ENCODE peak calls at places on chromosomes 6 and 20, in six cellular contexts. V, F, I, G, D and Z are unnamed samples.

GRCh38 chr6:53854843-53855567 is 60.2 kb downstream of the LRRC1 start:
- DNase-seq in V (no peak), F (no peak), I (no peak), G (peak; percentile 50), D (no peak), Z (no peak)

GRCh38 chr6:140992678-140993077 is 1140.0 kb upstream of the GJE1 start:
- DNase-seq in V (no peak), F (no peak), I (no peak), G (no peak), D (no peak), Z (no peak)

GRCh38 chr6:44263357-44264100 is 1.8 kb downstream of the NFKBIE start:
- DNase-seq in V (no peak), F (no peak), I (no peak), G (no peak), D (no peak), Z (peak; percentile 90)

GRCh38 chr6:142744836-142745235 is 200.1 kb downstream of the HIVEP2 start:
- DNase-seq in V (no peak), F (no peak), I (no peak), G (no peak), D (peak; percentile 68), Z (no peak)

GRCh38 chr20:44888226-44889103 is 3.0 kb downstream of the YWHAB start:
- DNase-seq in V (no peak), F (no peak), I (no peak), G (no peak), D (peak; percentile 35), Z (no peak)

GRCh38 chr6:110999634-111000270 is 17.9 kb downstream of the RPF2 start:
- DNase-seq in V (no peak), F (no peak), I (no peak), G (no peak), D (peak; percentile 33), Z (no peak)

GRCh38 chr6:160013987-160014868 is 45.3 kb downstream of the IGF2R start:
- DNase-seq in V (no peak), F (no peak), I (no peak), G (no peak), D (peak; percentile 18), Z (no peak)

GRCh38 chr6:149864578-149865535 is 698 bp upstream of the LRP11 start:
- DNase-seq in V (no peak), F (peak; percentile 61), I (peak; percentile 68), G (no peak), D (peak; percentile 71), Z (peak; percentile 53)

GRCh38 chr6:12174878-12175277 is 115.3 kb upstream of the EDN1 start:
- DNase-seq in V (no peak), F (no peak), I (no peak), G (no peak), D (no peak), Z (no peak)

GRCh38 chr20:20446613-20447012 is 78.7 kb downstream of the INSM1 start:
- DNase-seq in V (no peak), F (no peak), I (no peak), G (no peak), D (no peak), Z (no peak)

GRCh38 chr6:88965691-88966090 is 2.3 kb upstream of the RNGTT start:
- DNase-seq in V (no peak), F (no peak), I (no peak), G (no peak), D (no peak), Z (no peak)

GRCh38 chr20:64188682-64189529 is 24.7 kb downstream of the MYT1 start:
- DNase-seq in V (no peak), F (peak; percentile 75), I (no peak), G (no peak), D (peak; percentile 29), Z (peak; percentile 77)

GRCh38 chr20:49575551-49576060 is 7.7 kb upstream of the PTGIS start:
- DNase-seq in V (no peak), F (peak; percentile 55), I (peak; percentile 65), G (no peak), D (peak; percentile 63), Z (no peak)

GRCh38 chr6:10482636-10483257 is 38.4 kb upstream of the GCNT2 start:
- DNase-seq in V (no peak), F (no peak), I (no peak), G (no peak), D (no peak), Z (no peak)
- H3K4me3 ChIP-seq in V (no peak overlapping the region), F (peak overlapping the region; percentile 27), I (no peak overlapping the region), G (no peak overlapping the region), D (no peak overlapping the region), Z (no peak overlapping the region)

GRCh38 chr6:25086500-25087091 is 150.8 kb upstream of the RIPOR2 start:
- DNase-seq in V (no peak), F (no peak), I (no peak), G (no peak), D (no peak), Z (no peak)

GRCh38 chr6:25085761-25086160 is 150.0 kb upstream of the RIPOR2 start:
- DNase-seq in V (no peak), F (no peak), I (no peak), G (no peak), D (no peak), Z (no peak)

GRCh38 chr6:25088513-25088912 is 152.8 kb upstream of the RIPOR2 start:
- DNase-seq in V (no peak), F (no peak), I (no peak), G (no peak), D (peak; percentile 39), Z (no peak)

GRCh38 chr6:25084508-25084833 is 148.7 kb upstream of the RIPOR2 start:
- DNase-seq in V (no peak), F (no peak), I (no peak), G (no peak), D (no peak), Z (no peak)

DNA sequence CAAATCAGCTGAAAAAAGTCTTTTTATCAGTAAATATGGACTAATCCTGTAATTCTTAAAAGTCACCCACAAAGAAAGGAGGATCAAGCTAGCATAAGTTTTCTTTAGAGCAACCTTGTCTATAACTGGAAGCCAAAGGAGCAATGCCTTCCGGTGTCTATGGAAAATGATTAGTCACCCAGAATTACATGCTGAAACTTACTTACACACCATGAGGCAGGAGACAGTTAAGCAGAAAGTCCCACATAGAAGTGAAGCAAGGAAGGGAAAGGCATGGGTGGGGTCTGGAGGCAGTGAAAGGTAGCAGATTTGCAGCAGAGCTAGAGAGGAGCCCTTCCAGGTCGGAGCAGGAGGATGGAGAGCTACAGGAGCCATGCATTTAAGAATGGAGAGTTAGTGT is 153.7 kb upstream of the RIPOR2 start:
- DNase-seq in V (no peak), F (no peak), I (no peak), G (peak; percentile 33), D (no peak), Z (no peak)
- H3K4me3 ChIP-seq in V (no peak overlapping the region), F (no peak overlapping the region), I (no peak overlapping the region), G (no peak overlapping the region), D (no peak overlapping the region), Z (no peak overlapping the region)

GRCh38 chr20:38874460-38875169 is 51.6 kb upstream of the FAM83D start:
- DNase-seq in V (no peak), F (no peak), I (no peak), G (no peak), D (no peak), Z (no peak)
- H3K4me3 ChIP-seq in V (no peak overlapping the region), F (no peak overlapping the region), I (no peak overlapping the region), G (no peak overlapping the region), D (no peak overlapping the region), Z (no peak overlapping the region)

GRCh38 chr6:33113720-33114119 is 37.9 kb downstream of the HLA-DPB1 start:
- DNase-seq in V (no peak), F (no peak), I (no peak), G (no peak), D (no peak), Z (no peak)
- H3K4me3 ChIP-seq in V (no peak overlapping the region), F (no peak overlapping the region), I (no peak overlapping the region), G (no peak overlapping the region), D (no peak overlapping the region), Z (no peak overlapping the region)

DNA sequence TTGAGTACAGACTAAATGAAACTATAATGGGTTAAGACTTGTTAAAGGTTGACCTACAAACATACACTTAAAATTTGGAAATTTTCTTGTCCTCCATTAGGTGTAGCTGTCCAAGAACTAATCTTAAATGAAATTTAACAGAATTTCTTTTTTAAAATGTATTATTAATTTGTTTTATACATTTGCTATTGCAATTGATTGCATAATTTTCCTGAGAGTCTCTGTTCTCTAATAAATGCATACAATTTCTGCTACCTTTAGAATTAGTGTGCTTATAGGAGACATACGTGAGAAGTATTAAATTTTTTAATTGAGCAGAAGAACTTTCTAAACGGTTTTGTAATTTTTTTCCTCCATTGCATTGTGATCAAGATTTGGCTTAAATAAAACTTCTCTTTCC is 1.5 kb downstream of the FAM135A start:
- DNase-seq in V (no peak), F (no peak), I (no peak), G (no peak), D (no peak), Z (no peak)
- H3K4me3 ChIP-seq in V (no peak overlapping the region), F (peak overlapping the region; percentile 95), I (peak overlapping the region; percentile 97), G (peak overlapping the region; percentile 99), D (no peak overlapping the region), Z (peak overlapping the region; percentile 95)

DNA sequence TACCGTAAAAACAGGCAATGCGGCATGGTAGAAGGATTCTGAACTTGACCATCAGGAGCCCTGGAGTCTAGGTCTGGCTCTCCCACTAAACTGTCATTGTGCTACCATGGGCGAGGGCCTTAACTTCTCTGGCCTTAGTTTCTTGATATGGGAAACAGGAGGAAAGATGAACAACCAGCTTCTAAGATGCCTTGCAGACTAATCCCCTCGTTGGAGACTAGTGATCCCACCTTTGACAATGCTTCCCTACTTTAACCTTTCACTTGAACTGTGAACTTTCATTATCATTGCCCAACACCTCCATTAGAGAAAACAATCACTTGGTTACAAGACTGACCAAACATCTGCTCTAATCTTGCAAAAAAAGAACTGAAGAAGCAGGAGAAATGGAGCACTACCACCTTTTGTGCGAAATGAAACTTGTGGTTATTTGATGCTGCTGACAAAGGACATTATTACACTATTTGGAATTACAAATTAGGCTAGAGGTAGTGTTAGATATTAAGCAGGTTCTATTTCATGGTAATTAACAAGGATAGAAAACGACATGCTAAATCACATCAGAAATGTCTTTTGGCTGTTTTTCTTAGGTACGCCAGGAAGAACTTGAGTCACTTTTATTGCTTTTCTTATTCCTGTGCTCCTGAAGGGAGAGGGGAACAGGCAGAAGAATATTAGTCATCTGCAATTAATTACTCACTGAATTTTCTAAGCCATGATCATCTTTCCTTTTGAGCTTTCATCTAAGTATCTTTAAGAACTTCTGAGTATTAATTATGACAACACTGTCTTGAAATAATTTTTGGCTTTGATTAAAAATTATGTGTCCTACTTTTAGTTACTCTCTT is 39.1 kb upstream of the ARHGAP18 start:
- DNase-seq in V (no peak), F (no peak), I (no peak), G (peak; percentile 73), D (peak; percentile 50), Z (no peak)
- H3K4me3 ChIP-seq in V (no peak overlapping the region), F (no peak overlapping the region), I (no peak overlapping the region), G (no peak overlapping the region), D (no peak overlapping the region), Z (no peak overlapping the region)